ENCODE peak calls at places on chromosomes 11 and 22, in six cellular contexts. S is fibroblast of pulmonary artery; U is stimulated activated CD4-positive, alpha-beta T cell treated with anti-CD3 and anti-CD28 coated beads, Interleukin-1b, Interleukin-23, amount 100 ng/mL, for 1 hour; V is COR-L47; Q is stimulated activated CD8-positive, alpha-beta memory T cell treated with anti-CD3 and anti-CD28 coated beads, Interleukin-4, amount 100 ng/mL, for 4 hours; C is NAMALWA. F is an unnamed sample.

GRCh38 chr11:76788661-76789442 is 5.7 kb downstream of the TSKU start:
- DNase-seq in U (no peak), Q (no peak), V (no peak), S (no peak), C (no peak), F (no peak)

GRCh38 chr11:109423114-109423859 is 1.3 kb downstream of the C11orf87 start:
- DNase-seq in U (no peak), S (peak), C (no peak), V (peak), Q (no peak), F (no peak)

GRCh38 chr11:103659138-103659734 is 377.2 kb upstream of the DDI1 start:
- DNase-seq in U (no peak), V (peak), Q (no peak), S (no peak), C (peak), F (no peak)

GRCh38 chr11:47617417-47617809 is 23.2 kb upstream of the C1QTNF4 start:
- DNase-seq in U (no peak), C (no peak), S (peak), V (no peak), Q (no peak), F (no peak)

GRCh38 chr11:31487848-31488247 is 21.6 kb downstream of the IMMP1L start:
- DNase-seq in S (peak), C (peak), U (no peak), Q (no peak), V (peak), F (no peak)

GRCh38 chr11:117492578-117493251 is 165.1 kb downstream of the CEP164 start:
- DNase-seq in U (no peak), V (no peak), Q (no peak), S (no peak), C (no peak), F (peak)

GRCh38 chr11:131658952-131659351 is 288.5 kb downstream of the NTM start:
- DNase-seq in Q (no peak), C (no peak), V (no peak), U (no peak), S (no peak), F (no peak)

GRCh38 chr11:93727985-93728791 is 13.1 kb downstream of the TAF1D start:
- DNase-seq in Q (no peak), V (no peak), C (peak), S (no peak), U (no peak), F (no peak)

GRCh38 chr11:70206977-70207376 is 3.9 kb downstream of the FADD start:
- DNase-seq in U (no peak), Q (no peak), S (no peak), V (no peak), C (no peak), F (no peak)

GRCh38 chr11:74371269-74372039 is 26.8 kb downstream of the PGM2L1 start:
- DNase-seq in C (no peak), V (peak), Q (no peak), S (peak), U (no peak), F (no peak)

GRCh38 chr22:30575011-30575671 is 676 bp upstream of the GAL3ST1 start:
- DNase-seq in U (no peak), C (no peak), Q (no peak), S (peak), V (no peak), F (no peak)

GRCh38 chr22:48721394-48721666 is 1106.3 kb downstream of the BRD1 start:
- DNase-seq in V (no peak), U (no peak), C (no peak), Q (no peak), S (no peak), F (no peak)

GRCh38 chr11:128686745-128687177 is 7.1 kb upstream of the FLI1 start:
- DNase-seq in U (no peak), C (peak), V (no peak), S (peak), Q (no peak), F (no peak)

GRCh38 chr22:36617694-36618522 is 85.6 kb downstream of the CACNG2 start:
- DNase-seq in V (no peak), S (no peak), C (no peak), Q (no peak), U (no peak), F (no peak)

GRCh38 chr11:120564573-120565301 is 53.2 kb downstream of the GRIK4 start:
- DNase-seq in V (peak), S (peak), U (no peak), C (no peak), Q (no peak), F (peak)

GRCh38 chr11:3121931-3122774 is 43.0 kb downstream of the OSBPL5 start:
- DNase-seq in U (no peak), C (no peak), Q (no peak), S (no peak), V (no peak), F (no peak)

GRCh38 chr11:117039897-117040296 is 58.3 kb downstream of the SIK3 start:
- DNase-seq in S (no peak), V (no peak), C (peak), Q (no peak), U (no peak), F (no peak)

GRCh38 chr22:46537221-46537945 is at the start of gene CELSR1:
- DNase-seq in C (no peak), S (peak), Q (no peak), V (peak), U (no peak), F (peak)

GRCh38 chr11:11977206-11977938 is 31.1 kb downstream of the DKK3 start:
- DNase-seq in S (peak), Q (no peak), V (no peak), U (no peak), C (no peak), F (no peak)

GRCh38 chr11:69358398-69359080 is 64.6 kb downstream of the MYEOV start:
- DNase-seq in C (no peak), S (no peak), Q (no peak), V (no peak), U (no peak), F (no peak)

GRCh38 chr11:6655790-6656580 is at the start of gene DCHS1:
- DNase-seq in Q (no peak), S (no peak), U (no peak), C (no peak), V (peak), F (peak)

GRCh38 chr22:46075764-46076531 is 74.4 kb upstream of the PPARA start:
- DNase-seq in Q (no peak), U (no peak), C (no peak), S (no peak), V (no peak), F (no peak)

GRCh38 chr22:20978419-20978818 is 3.7 kb upstream of the LZTR1 start:
- DNase-seq in V (no peak), U (no peak), Q (no peak), C (no peak), S (no peak), F (no peak)

GRCh38 chr11:83403990-83404389 is 117.8 kb upstream of the CCDC90B start:
- DNase-seq in S (no peak), C (no peak), U (no peak), V (no peak), Q (no peak), F (no peak)

GRCh38 chr11:77039491-77040400 is 5.5 kb downstream of the B3GNT6 start:
- DNase-seq in Q (no peak), V (no peak), S (peak), U (no peak), C (no peak), F (no peak)